ENCODE peak calls at places on chromosomes 12 and 14, in seven cellular contexts. Z is HEK293T; O is HT-29; U is RPMI7951; J is amygdala; K is AG04450; B is activated naive CD8-positive, alpha-beta T cell treated with anti-CD3 and anti-CD28 coated beads for 36 hours. H is an unnamed sample.

GRCh38 chr14:64117671-64118402 is 176.3 kb downstream of the ESR2 start:
- DNase-seq in Z (no peak), O (no peak), U (no peak), J (no peak), K (no peak), B (no peak), H (peak)

GRCh38 chr14:52286659-52287649 is 19.5 kb downstream of the PTGDR start:
- DNase-seq in Z (no peak), O (no peak), U (peak), J (no peak), K (no peak), B (no peak), H (no peak)

GRCh38 chr12:107448198-107448597 is 237.4 kb upstream of the PWP1 start:
- DNase-seq in Z (peak), O (no peak), U (no peak), J (no peak), K (no peak), B (no peak), H (no peak)

GRCh38 chr12:95258803-95259202 is 41.2 kb downstream of the VEZT start:
- DNase-seq in Z (no peak), O (no peak), U (no peak), J (no peak), K (no peak), B (no peak), H (no peak)

GRCh38 chr12:31850268-31850667 is 108.9 kb upstream of the RESF1 start:
- DNase-seq in Z (no peak), O (no peak), U (no peak), J (no peak), K (no peak), B (no peak), H (no peak)

GRCh38 chr12:93979189-93979588 is 169.2 kb upstream of the PLXNC1 start:
- DNase-seq in Z (no peak), O (peak), U (no peak), J (no peak), K (no peak), B (no peak), H (no peak)

GRCh38 chr14:50920482-50921225 is 23.6 kb downstream of the PYGL start:
- DNase-seq in Z (no peak), O (no peak), U (peak), J (no peak), K (peak), B (no peak), H (no peak)

GRCh38 chr12:52054231-52054837 is 3.1 kb downstream of the NR4A1 start:
- DNase-seq in Z (no peak), O (no peak), U (no peak), J (no peak), K (no peak), B (no peak), H (peak)

GRCh38 chr14:103628221-103628683 is 759 bp upstream of the KLC1 start:
- DNase-seq in Z (peak), O (peak), U (peak), J (no peak), K (peak), B (peak), H (peak)

GRCh38 chr14:97626088-97626487 is 828.9 kb downstream of the VRK1 start:
- DNase-seq in Z (no peak), O (no peak), U (no peak), J (no peak), K (no peak), B (no peak), H (no peak)

GRCh38 chr12:110581951-110582285 is 1.2 kb downstream of the PPTC7 start:
- DNase-seq in Z (no peak), O (peak), U (no peak), J (no peak), K (no peak), B (no peak), H (no peak)

GRCh38 chr14:100851946-100852620 is 26.2 kb downstream of the MEG3 start:
- DNase-seq in Z (no peak), O (no peak), U (no peak), J (no peak), K (no peak), B (no peak), H (no peak)

GRCh38 chr14:21408152-21408551 is 24.3 kb upstream of the SUPT16H start:
- DNase-seq in Z (no peak), O (no peak), U (peak), J (no peak), K (no peak), B (no peak), H (no peak)

GRCh38 chr12:6923851-6924250 is 3.9 kb upstream of the ATN1 start:
- DNase-seq in Z (no peak), O (no peak), U (no peak), J (no peak), K (no peak), B (no peak), H (peak)

GRCh38 chr12:115916910-115917668 is 360.4 kb downstream of the MED13L start:
- DNase-seq in Z (peak), O (peak), U (no peak), J (no peak), K (no peak), B (peak), H (peak)

GRCh38 chr14:43706901-43707300 is 800.2 kb downstream of the FSCB start:
- DNase-seq in Z (no peak), O (no peak), U (no peak), J (no peak), K (peak), B (no peak), H (no peak)

GRCh38 chr14:66974397-66975025 is 214.7 kb upstream of the GARIN2 start:
- DNase-seq in Z (no peak), O (no peak), U (peak), J (no peak), K (no peak), B (no peak), H (no peak)

GRCh38 chr12:56591111-56591510 is 39.0 kb downstream of the BAZ2A start:
- DNase-seq in Z (no peak), O (no peak), U (no peak), J (no peak), K (no peak), B (no peak), H (no peak)

GRCh38 chr14:103312006-103312635 is 21.9 kb upstream of the EIF5 start:
- DNase-seq in Z (no peak), O (no peak), U (no peak), J (no peak), K (no peak), B (no peak), H (peak)

GRCh38 chr14:91140672-91141071 is 26.8 kb downstream of the DGLUCY start:
- DNase-seq in Z (peak), O (peak), U (peak), J (no peak), K (no peak), B (no peak), H (no peak)